ENCODE peak calls at places on chromosomes 7 and 10, in four cellular contexts. K is central memory CD4-positive, alpha-beta T cell; C is RWPE1; T is CD8-positive, alpha-beta memory T cell. P is an unnamed sample.

GRCh38 chr10:47423476-47423875 is 39.4 kb upstream of the ZNF488 start:
- DNase-seq in K (no peak), C (no peak), T (no peak), P (no peak)

GRCh38 chr7:47670738-47671137 is 88.8 kb upstream of the TNS3 start:
- DNase-seq in K (no peak), C (no peak), T (no peak), P (no peak)

GRCh38 chr7:133854739-133855138 is 272.4 kb upstream of the LRGUK start:
- DNase-seq in K (no peak), C (peak), T (no peak), P (no peak)

GRCh38 chr10:131760416-131761166 is 140.2 kb upstream of the PPP2R2D start:
- DNase-seq in K (no peak), C (no peak), T (no peak), P (no peak)

GRCh38 chr10:33352154-33352553 is 17.7 kb upstream of the NRP1 start:
- DNase-seq in K (no peak), C (peak), T (no peak), P (no peak)

GRCh38 chr10:132489704-132490534 is 47.7 kb upstream of the INPP5A start:
- DNase-seq in K (no peak), C (no peak), T (no peak), P (no peak)

GRCh38 chr7:74479066-74479781 is 25.5 kb downstream of the GTF2IRD1 start:
- DNase-seq in K (no peak), C (no peak), T (no peak), P (no peak)

GRCh38 chr7:74625446-74625845 is 32.1 kb upstream of the GTF2I start:
- DNase-seq in K (no peak), C (no peak), T (no peak), P (peak)

GRCh38 chr10:119509909-119510451 is 32.5 kb downstream of the RGS10 start:
- DNase-seq in K (no peak), C (peak), T (no peak), P (no peak)

GRCh38 chr7:75679060-75679459 is 59.7 kb downstream of the HIP1 start:
- DNase-seq in K (no peak), C (no peak), T (no peak), P (no peak)

GRCh38 chr10:121536271-121536918 is 61.8 kb downstream of the FGFR2 start:
- DNase-seq in K (no peak), C (no peak), T (no peak), P (no peak)

GRCh38 chr10:101042118-101042517 is 11.1 kb downstream of the SFXN3 start:
- DNase-seq in K (no peak), C (no peak), T (no peak), P (no peak)

P was measured in immature natural killer cell.